ENCODE peak calls at places on chromosome 9, in four cellular contexts. R is GM23248, H is neural progenitor cell, F is PC-3. Q is an unnamed sample.

GRCh38 chr9:34405719-34406118 is 29.0 kb upstream of the MYORG start:
- DNase-seq in F (no peak), R (peak; percentile 86), H (no peak), Q (no peak)

GRCh38 chr9:81578606-81579005 is 110.7 kb downstream of the TLE1 start:
- DNase-seq in F (no peak), R (peak; percentile 38), H (no peak), Q (no peak)

GRCh38 chr9:89941875-89942274 is 337.1 kb downstream of the GADD45G start:
- DNase-seq in F (peak; percentile 50), H (no peak), R (peak; percentile 62), Q (peak; percentile 41)

GRCh38 chr9:36499156-36499886 is 73.4 kb upstream of the MELK start:
- DNase-seq in F (no peak), R (no peak), H (peak; percentile 81), Q (no peak)

GRCh38 chr9:36995927-36996471 is 38.1 kb downstream of the PAX5 start:
- DNase-seq in H (peak; percentile 89), R (peak; percentile 70), F (peak; percentile 69), Q (peak; percentile 49)

GRCh38 chr9:97900738-97901565 is 21.3 kb downstream of the TRMO start:
- DNase-seq in R (peak; percentile 71), H (peak; percentile 56), F (peak; percentile 59), Q (peak; percentile 37)

GRCh38 chr9:83166369-83166768 is 103.4 kb upstream of the RASEF start:
- DNase-seq in R (no peak), F (peak; percentile 26), H (no peak), Q (peak; percentile 34)

GRCh38 chr9:84699897-84700395 is 30.4 kb downstream of the NTRK2 start:
- DNase-seq in R (no peak), H (no peak), F (no peak), Q (no peak)

GRCh38 chr9:18922161-18922910 is 110.7 kb downstream of the SAXO1 start:
- DNase-seq in F (no peak), H (no peak), R (peak; percentile 20), Q (no peak)

GRCh38 chr9:135275926-135276289 is 188.4 kb downstream of the OLFM1 start:
- DNase-seq in R (no peak), F (no peak), H (no peak), Q (no peak)

GRCh38 chr9:114738581-114739316 is 56.8 kb upstream of the TEX48 start:
- DNase-seq in R (peak; percentile 95), H (peak; percentile 77), F (peak; percentile 80), Q (peak; percentile 71)

GRCh38 chr9:227882-228281 is 13.2 kb downstream of the DOCK8 start:
- DNase-seq in H (no peak), R (no peak), F (no peak), Q (no peak)

GRCh38 chr9:21802418-21803000 is at the start of gene MTAP:
- DNase-seq in H (peak; percentile 92), R (peak; percentile 91), F (peak; percentile 85), Q (peak; percentile 70)

GRCh38 chr9:107952773-107953172 is 463.2 kb upstream of the KLF4 start:
- DNase-seq in H (no peak), R (no peak), F (no peak), Q (no peak)

GRCh38 chr9:25964239-25964638 is 286.0 kb upstream of the TUSC1 start:
- DNase-seq in F (peak; percentile 90), H (peak; percentile 73), R (peak; percentile 77), Q (peak; percentile 61)

GRCh38 chr9:18665947-18666346 is 192.0 kb downstream of the ADAMTSL1 start:
- DNase-seq in H (no peak), R (peak; percentile 25), F (no peak), Q (no peak)

GRCh38 chr9:136728548-136729123 is 14.1 kb downstream of the LCN10 start:
- DNase-seq in F (peak; percentile 20), R (peak; percentile 76), H (peak; percentile 75), Q (peak; percentile 16)

GRCh38 chr9:128151343-128152132 is 2.3 kb downstream of the LCN2 start:
- DNase-seq in F (no peak), H (no peak), R (no peak), Q (no peak)

GRCh38 chr9:23621166-23621565 is 204.9 kb downstream of the ELAVL2 start:
- DNase-seq in R (no peak), F (peak; percentile 92), H (no peak), Q (no peak)

GRCh38 chr9:91536211-91536691 is 112.6 kb upstream of the NFIL3 start:
- DNase-seq in F (peak; percentile 90), H (no peak), R (peak; percentile 90), Q (no peak)

GRCh38 chr9:7117676-7118561 is 360.1 kb downstream of the KDM4C start:
- DNase-seq in H (no peak), F (peak; percentile 41), R (peak; percentile 84), Q (no peak)

GRCh38 chr9:32551491-32552049 is 557 bp upstream of the SMIM27 start:
- DNase-seq in H (peak; percentile 65), R (peak; percentile 66), F (peak; percentile 16), Q (peak; percentile 43)

GRCh38 chr9:86176468-86176867 is 77.1 kb upstream of the GOLM1 start:
- DNase-seq in R (no peak), F (peak; percentile 38), H (no peak), Q (no peak)

GRCh38 chr9:80146466-80146865 is 574.7 kb downstream of the TLE4 start:
- DNase-seq in F (peak; percentile 13), R (peak; percentile 14), H (peak; percentile 35), Q (no peak)

GRCh38 chr9:82436480-82436879 is 447.9 kb downstream of the SPATA31D1 start:
- DNase-seq in R (peak; percentile 43), F (peak; percentile 62), H (no peak), Q (no peak)

GRCh38 chr9:125519741-125520140 is 187.3 kb downstream of the MAPKAP1 start:
- DNase-seq in H (no peak), F (no peak), R (no peak), Q (no peak)

GRCh38 chr9:84970432-84970831 is 300.9 kb downstream of the NTRK2 start:
- DNase-seq in F (peak; percentile 10), R (peak; percentile 14), H (no peak), Q (no peak)

GRCh38 chr9:109737295-109737694 is 42.7 kb upstream of the PALM2AKAP2 start:
- DNase-seq in H (no peak), F (peak; percentile 15), R (no peak), Q (no peak)
- H3K27ac ChIP-seq in H (no peak overlapping the region), F (no peak overlapping the region), R (no peak overlapping the region), Q (no peak overlapping the region)

GRCh38 chr9:126624453-126624872 is 10.7 kb downstream of the LMX1B start:
- DNase-seq in F (no peak), R (no peak), H (peak; percentile 63), Q (no peak)

GRCh38 chr9:126625329-126626116 is 11.8 kb downstream of the LMX1B start:
- DNase-seq in R (no peak), F (no peak), H (peak; percentile 88), Q (no peak)

GRCh38 chr9:126623667-126624452 is 10.1 kb downstream of the LMX1B start:
- DNase-seq in H (peak; percentile 74), R (no peak), F (no peak), Q (no peak)

GRCh38 chr9:126626117-126627022 is 12.6 kb downstream of the LMX1B start:
- DNase-seq in R (no peak), F (no peak), H (peak; percentile 76), Q (no peak)

DNA sequence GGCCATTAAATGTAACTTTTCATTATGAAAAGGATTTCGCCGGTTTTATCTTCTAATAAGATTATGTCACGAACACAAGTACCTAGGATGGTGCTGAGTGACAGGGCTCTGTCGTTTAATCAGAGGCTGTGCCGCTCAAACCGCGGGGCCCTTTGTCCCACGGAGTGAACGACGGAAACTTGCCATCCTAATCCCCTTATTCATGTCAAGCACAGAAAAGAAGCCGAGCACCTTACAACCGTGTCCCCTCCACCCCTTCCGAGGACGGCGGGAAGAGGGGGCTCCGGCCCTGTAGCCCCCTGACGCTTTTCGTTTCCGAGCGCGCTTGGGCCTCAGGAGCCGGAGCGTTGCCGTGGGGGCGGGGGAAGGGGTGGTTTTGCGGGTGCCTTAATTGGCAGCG is 11.2 kb downstream of the LMX1B start:
- DNase-seq in H (peak; percentile 84), R (no peak), F (no peak), Q (no peak)
- TF ChIP-seq EZH2 in H (no peak), R (no peak), F (no peak), Q (no peak)

GRCh38 chr9:132545578-132545977 is 36.8 kb upstream of the BARHL1 start:
- DNase-seq in H (no peak), F (no peak), R (no peak), Q (no peak)
- H3K27ac ChIP-seq in H (no peak overlapping the region), F (no peak overlapping the region), R (no peak overlapping the region), Q (no peak overlapping the region)

DNA sequence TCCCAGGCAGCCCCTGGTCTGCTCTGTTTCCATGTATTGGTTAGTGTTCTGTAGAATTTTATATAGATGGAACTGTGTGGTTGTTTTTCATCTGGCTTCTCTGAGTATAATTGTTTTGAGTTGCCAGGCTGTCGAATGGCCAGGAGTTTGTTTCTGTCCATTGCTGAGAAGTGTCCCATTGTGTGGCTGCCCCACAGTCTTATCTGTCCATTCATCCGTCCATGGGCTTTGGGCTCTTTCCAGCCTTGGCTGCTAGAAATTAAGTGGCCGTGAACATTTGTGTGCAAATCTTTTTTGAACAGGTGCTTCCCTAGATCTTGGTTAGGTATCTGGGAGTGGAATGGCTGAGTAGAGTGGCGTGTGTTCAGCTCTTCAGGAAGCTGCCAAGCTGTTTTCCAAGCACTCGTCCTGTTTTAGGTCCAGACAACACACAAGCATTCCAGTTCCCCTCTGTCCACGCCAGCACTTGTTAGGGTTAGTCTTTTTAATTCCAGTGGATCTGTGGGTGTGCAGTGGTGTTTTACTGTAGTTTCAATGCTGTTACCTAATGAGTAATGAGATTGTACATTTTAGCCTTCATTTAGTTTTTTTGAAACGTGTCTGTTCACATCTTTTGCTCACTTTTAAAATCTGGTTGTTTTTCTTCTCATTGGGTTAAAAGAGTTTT is 122.2 kb upstream of the CACNA1B start:
- DNase-seq in F (no peak), R (no peak), H (no peak), Q (no peak)
- TF ChIP-seq EZH2 in F (no peak), R (no peak), H (no peak), Q (no peak)

DNA sequence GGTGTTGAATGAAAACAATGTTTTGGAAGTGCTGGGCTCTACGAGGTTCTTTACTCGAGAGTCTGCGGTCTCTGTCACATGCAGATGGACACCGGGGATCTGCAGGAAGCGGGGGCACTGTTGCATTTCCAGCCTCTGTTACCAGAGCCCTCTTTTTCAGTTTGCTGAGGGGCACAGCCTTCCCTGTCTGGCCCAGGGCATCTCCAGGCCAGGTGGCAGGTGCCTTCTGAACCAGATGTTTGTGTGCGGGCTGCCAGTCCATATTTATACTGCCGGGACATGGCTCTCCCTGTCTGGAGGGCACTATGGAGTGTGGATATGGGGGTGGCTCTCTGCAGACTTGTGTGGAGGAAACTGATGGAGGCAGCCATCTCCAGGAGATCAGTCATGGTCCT is 18.7 kb upstream of the POMT1 start:
- DNase-seq in F (no peak), H (no peak), R (no peak), Q (no peak)
- H3K27ac ChIP-seq in F (no peak overlapping the region), H (no peak overlapping the region), R (no peak overlapping the region), Q (no peak overlapping the region)

GRCh38 chr9:93947409-93948070 is 7.6 kb downstream of the BARX1 start:
- DNase-seq in R (no peak), F (no peak), H (no peak), Q (no peak)

GRCh38 chr9:93948456-93949072 is 6.6 kb downstream of the BARX1 start:
- DNase-seq in R (no peak), F (no peak), H (peak; percentile 73), Q (no peak)

GRCh38 chr9:93946338-93946712 is 8.8 kb downstream of the BARX1 start:
- DNase-seq in H (no peak), R (no peak), F (no peak), Q (no peak)

GRCh38 chr9:93944011-93944410 is 11.1 kb downstream of the BARX1 start:
- DNase-seq in H (peak; percentile 42), F (no peak), R (no peak), Q (no peak)

GRCh38 chr9:93945400-93946337 is 9.5 kb downstream of the BARX1 start:
- DNase-seq in R (peak; percentile 19), F (no peak), H (peak; percentile 44), Q (no peak)
- TF ChIP-seq EZH2 in R (peak; percentile 61), F (no peak), H (peak; percentile 99), Q (no peak)